ENCODE peak calls at places on chromosomes 2 and 18, in four cellular contexts. One of them, this sample, is unnamed.

GRCh38 chr18:44130365-44130942 is 550.2 kb upstream of the SETBP1 start:
- DNase-seq in bronchial epithelial cell: peak
- DNase-seq in hepatocyte: peak
- DNase-seq in stimulated activated CD4-positive, alpha-beta T cell treated with anti-CD3 and anti-CD28 coated beads, TNF-alpha, amount 100 ng/mL, for 4 hours: no peak
- DNase-seq in this sample: no peak

GRCh38 chr18:35371412-35372195 is 5.5 kb downstream of the ZNF396 start:
- DNase-seq in hepatocyte: no peak
- DNase-seq in stimulated activated CD4-positive, alpha-beta T cell treated with anti-CD3 and anti-CD28 coated beads, TNF-alpha, amount 100 ng/mL, for 4 hours: no peak
- DNase-seq in bronchial epithelial cell: peak
- DNase-seq in this sample: no peak

GRCh38 chr2:12177995-12178760 is 431.7 kb downstream of the LPIN1 start:
- DNase-seq in stimulated activated CD4-positive, alpha-beta T cell treated with anti-CD3 and anti-CD28 coated beads, TNF-alpha, amount 100 ng/mL, for 4 hours: no peak
- DNase-seq in bronchial epithelial cell: no peak
- DNase-seq in hepatocyte: no peak
- DNase-seq in this sample: no peak

GRCh38 chr18:62862451-62862850 is 147.1 kb downstream of the PHLPP1 start:
- DNase-seq in stimulated activated CD4-positive, alpha-beta T cell treated with anti-CD3 and anti-CD28 coated beads, TNF-alpha, amount 100 ng/mL, for 4 hours: no peak
- DNase-seq in bronchial epithelial cell: no peak
- DNase-seq in hepatocyte: no peak
- DNase-seq in this sample: no peak

GRCh38 chr2:8790739-8791162 is 46.7 kb downstream of the KIDINS220 start:
- DNase-seq in stimulated activated CD4-positive, alpha-beta T cell treated with anti-CD3 and anti-CD28 coated beads, TNF-alpha, amount 100 ng/mL, for 4 hours: no peak
- DNase-seq in bronchial epithelial cell: no peak
- DNase-seq in hepatocyte: no peak
- DNase-seq in this sample: no peak

GRCh38 chr2:203122317-203122998 is 107.8 kb downstream of the NBEAL1 start:
- DNase-seq in hepatocyte: peak
- DNase-seq in stimulated activated CD4-positive, alpha-beta T cell treated with anti-CD3 and anti-CD28 coated beads, TNF-alpha, amount 100 ng/mL, for 4 hours: no peak
- DNase-seq in bronchial epithelial cell: no peak
- DNase-seq in this sample: no peak

GRCh38 chr2:225036431-225036830 is 5.8 kb downstream of the DOCK10 start:
- DNase-seq in bronchial epithelial cell: no peak
- DNase-seq in stimulated activated CD4-positive, alpha-beta T cell treated with anti-CD3 and anti-CD28 coated beads, TNF-alpha, amount 100 ng/mL, for 4 hours: no peak
- DNase-seq in hepatocyte: no peak
- DNase-seq in this sample: no peak

GRCh38 chr18:47968721-47969120 is 38.3 kb upstream of the SMAD2 start:
- DNase-seq in stimulated activated CD4-positive, alpha-beta T cell treated with anti-CD3 and anti-CD28 coated beads, TNF-alpha, amount 100 ng/mL, for 4 hours: no peak
- DNase-seq in bronchial epithelial cell: no peak
- DNase-seq in hepatocyte: no peak
- DNase-seq in this sample: no peak

GRCh38 chr2:13114391-13114790 is 397.7 kb downstream of the TRIB2 start:
- DNase-seq in bronchial epithelial cell: peak
- DNase-seq in hepatocyte: peak
- DNase-seq in stimulated activated CD4-positive, alpha-beta T cell treated with anti-CD3 and anti-CD28 coated beads, TNF-alpha, amount 100 ng/mL, for 4 hours: no peak
- DNase-seq in this sample: no peak